ENCODE peak calls at places on chromosomes 16 and 17, in six cellular contexts. M is stomach, T is colonic mucosa, L is AG04449, Z is fibroblast of pulmonary artery, H is bronchial epithelial cell. N is an unnamed sample.

GRCh38 chr17:64146418-64147109 is 16.6 kb upstream of the ERN1 start:
- DNase-seq in M (peak), T (peak), L (no peak), Z (peak), H (peak), N (peak)

GRCh38 chr17:40069751-40070643 is 7.2 kb downstream of the THRA start:
- DNase-seq in M (peak), T (peak), L (no peak), Z (peak), H (no peak), N (peak)

GRCh38 chr17:10777890-10778289 is 26.0 kb downstream of the TMEM238L start:
- DNase-seq in M (peak), T (peak), L (no peak), Z (no peak), H (no peak), N (no peak)

GRCh38 chr16:88533381-88533831 is 36.8 kb upstream of the ZC3H18 start:
- DNase-seq in M (no peak), T (no peak), L (no peak), Z (no peak), H (peak), N (peak)

GRCh38 chr17:66834426-66834918 is 445 bp upstream of the CACNG5 start:
- DNase-seq in M (no peak), T (no peak), L (no peak), Z (no peak), H (no peak), N (no peak)

GRCh38 chr17:80847506-80848230 is 144.0 kb upstream of the CHMP6 start:
- DNase-seq in M (no peak), T (peak), L (no peak), Z (no peak), H (no peak), N (no peak)

GRCh38 chr16:66959645-66960177 is 1.4 kb upstream of the CES3 start:
- DNase-seq in M (no peak), T (peak), L (no peak), Z (no peak), H (no peak), N (no peak)

GRCh38 chr17:58605986-58606385 is 85.9 kb downstream of the TEX14 start:
- DNase-seq in M (no peak), T (no peak), L (no peak), Z (no peak), H (peak), N (no peak)

GRCh38 chr16:67666032-67666537 is 465 bp downstream of the ENKD1 start:
- DNase-seq in M (no peak), T (no peak), L (no peak), Z (peak), H (no peak), N (peak)

GRCh38 chr17:47220531-47220999 is 11.4 kb downstream of the MYL4 start:
- DNase-seq in M (no peak), T (no peak), L (no peak), Z (no peak), H (peak), N (no peak)

GRCh38 chr17:46072998-46073397 is 73.9 kb downstream of the STH start:
- DNase-seq in M (no peak), T (no peak), L (peak), Z (peak), H (no peak), N (peak)

GRCh38 chr17:30084773-30085172 is 31.8 kb upstream of the NSRP1 start:
- DNase-seq in M (no peak), T (no peak), L (no peak), Z (no peak), H (no peak), N (no peak)

GRCh38 chr17:50638851-50639767 is 4.4 kb downstream of the ABCC3 start:
- DNase-seq in M (peak), T (peak), L (peak), Z (peak), H (peak), N (peak)

GRCh38 chr16:732936-733335 is 6.0 kb downstream of the HAGHL start:
- DNase-seq in M (no peak), T (no peak), L (no peak), Z (no peak), H (peak), N (no peak)

GRCh38 chr17:73528679-73529078 is 115.6 kb downstream of the SDK2 start:
- DNase-seq in M (no peak), T (no peak), L (no peak), Z (no peak), H (no peak), N (no peak)

GRCh38 chr17:76492989-76493501 is 8.2 kb downstream of the RHBDF2 start:
- DNase-seq in M (peak), T (peak), L (no peak), Z (peak), H (peak), N (peak)

GRCh38 chr16:13708361-13708760 is 211.6 kb upstream of the ERCC4 start:
- DNase-seq in M (no peak), T (no peak), L (no peak), Z (no peak), H (no peak), N (no peak)

GRCh38 chr17:7439462-7440112 is at the start of gene FGF11:
- DNase-seq in M (no peak), T (no peak), L (no peak), Z (no peak), H (no peak), N (peak)

GRCh38 chr16:55478827-55479559 is at the start of gene MMP2:
- DNase-seq in M (peak), T (peak), L (no peak), Z (peak), H (no peak), N (peak)

GRCh38 chr16:31471875-31472558 is at the start of gene TGFB1I1:
- DNase-seq in M (no peak), T (peak), L (peak), Z (peak), H (peak), N (peak)
- H3K4me3 ChIP-seq in M (peak), T (peak), L (peak), Z (peak), H (peak), N (peak)

DNA sequence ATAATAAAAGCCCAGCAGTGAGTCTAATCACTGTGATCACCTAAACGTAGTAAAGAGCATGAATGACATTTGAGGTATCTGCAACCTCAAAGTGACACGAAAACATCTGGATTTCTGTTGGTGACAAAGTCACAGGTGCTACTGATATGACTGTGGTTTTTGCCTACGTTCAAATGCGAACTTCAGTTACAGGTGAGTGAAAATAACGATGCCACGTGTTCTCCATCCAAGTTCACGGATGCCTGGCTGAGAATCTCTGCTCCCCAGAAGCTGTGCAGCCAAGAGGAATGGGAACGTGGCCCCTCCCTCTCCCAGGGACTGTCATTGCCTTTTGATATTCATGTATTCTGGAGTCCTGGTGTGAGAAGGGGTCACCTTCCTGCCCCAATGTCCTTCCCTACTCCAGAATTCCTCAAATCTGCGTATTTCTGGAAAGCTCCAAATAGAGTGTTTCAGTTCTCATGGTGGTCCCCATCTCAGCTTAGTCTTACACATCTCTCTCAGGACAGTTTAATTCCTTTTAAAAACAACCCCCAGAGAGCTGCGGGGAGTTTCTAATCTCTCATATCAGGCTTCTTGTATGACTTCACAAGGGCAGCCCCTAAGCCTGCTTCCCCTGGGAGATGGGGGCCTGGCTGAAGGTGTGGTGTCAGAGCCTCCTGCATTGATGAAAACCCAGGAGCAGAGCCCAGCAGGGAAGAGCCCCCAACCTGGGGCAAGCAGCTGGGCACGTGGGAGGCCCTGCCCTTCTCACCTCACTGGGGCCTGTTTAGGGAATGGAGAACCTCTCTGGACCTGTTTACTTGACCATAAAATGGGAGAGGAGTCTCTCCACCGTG is 25.8 kb downstream of the PIK3R5 start:
- DNase-seq in M (no peak), T (no peak), L (no peak), Z (no peak), H (no peak), N (no peak)
- H3K4me3 ChIP-seq in M (no peak), T (no peak), L (no peak), Z (no peak), H (no peak), N (no peak)

DNA sequence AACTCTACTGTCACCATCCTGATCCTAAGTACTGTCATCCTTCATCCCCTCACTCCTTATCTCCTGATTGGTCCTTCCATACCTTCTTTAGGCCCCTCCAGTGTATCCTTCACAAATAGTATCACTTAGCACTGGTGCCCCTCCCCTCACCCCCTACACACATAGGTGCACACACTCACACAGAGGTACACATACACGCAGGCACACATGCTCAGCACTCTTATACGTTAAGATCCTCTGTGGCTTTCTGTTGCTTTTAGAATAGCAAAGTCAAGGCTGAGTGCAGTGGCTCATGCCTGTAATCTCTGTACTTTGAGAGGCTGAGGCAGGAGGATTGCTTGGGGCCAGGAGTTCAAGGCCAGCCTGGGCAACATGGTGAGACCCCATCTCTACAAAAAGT is 32.1 kb downstream of the CDRT15 start:
- DNase-seq in M (no peak), T (no peak), L (no peak), Z (no peak), H (no peak), N (no peak)
- H3K4me3 ChIP-seq in M (no peak), T (no peak), L (no peak), Z (no peak), H (no peak), N (no peak)

GRCh38 chr16:12535535-12536411 is 267.9 kb downstream of the CPPED1 start:
- DNase-seq in M (no peak), T (no peak), L (no peak), Z (peak), H (no peak), N (no peak)

GRCh38 chr16:12538667-12539081 is 265.0 kb downstream of the CPPED1 start:
- DNase-seq in M (no peak), T (no peak), L (no peak), Z (no peak), H (peak), N (no peak)

GRCh38 chr16:12539185-12539929 is 264.3 kb downstream of the CPPED1 start:
- DNase-seq in M (no peak), T (peak), L (peak), Z (no peak), H (peak), N (peak)

GRCh38 chr16:12532871-12533610 is 270.6 kb downstream of the CPPED1 start:
- DNase-seq in M (no peak), T (no peak), L (no peak), Z (no peak), H (no peak), N (no peak)

DNA sequence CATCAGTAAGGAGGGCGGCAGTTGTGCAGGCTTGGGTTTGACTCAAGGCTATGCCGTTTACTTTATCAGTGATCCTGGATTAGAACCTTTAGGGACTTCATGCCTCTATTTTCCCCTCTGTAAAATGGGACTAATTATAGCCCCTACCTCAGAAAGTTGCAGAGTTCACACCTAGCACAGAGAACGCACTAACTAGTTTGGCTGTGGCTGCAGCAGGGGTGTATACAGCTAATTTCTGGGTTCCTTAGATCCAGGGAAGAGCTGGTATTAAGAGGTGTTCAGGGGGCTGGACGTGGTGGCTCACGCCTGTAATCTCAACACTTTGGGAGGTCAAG is 267.3 kb downstream of the CPPED1 start:
- DNase-seq in M (no peak), T (no peak), L (no peak), Z (no peak), H (no peak), N (no peak)
- H3K4me3 ChIP-seq in M (no peak), T (no peak), L (no peak), Z (no peak), H (no peak), N (no peak)

GRCh38 chr17:79843917-79844815 is 4.9 kb upstream of the CBX4 start:
- DNase-seq in M (peak), T (peak), L (no peak), Z (peak), H (no peak), N (peak)
- H3K4me3 ChIP-seq in M (peak), T (peak), L (peak), Z (peak), H (peak), N (peak)

DNA sequence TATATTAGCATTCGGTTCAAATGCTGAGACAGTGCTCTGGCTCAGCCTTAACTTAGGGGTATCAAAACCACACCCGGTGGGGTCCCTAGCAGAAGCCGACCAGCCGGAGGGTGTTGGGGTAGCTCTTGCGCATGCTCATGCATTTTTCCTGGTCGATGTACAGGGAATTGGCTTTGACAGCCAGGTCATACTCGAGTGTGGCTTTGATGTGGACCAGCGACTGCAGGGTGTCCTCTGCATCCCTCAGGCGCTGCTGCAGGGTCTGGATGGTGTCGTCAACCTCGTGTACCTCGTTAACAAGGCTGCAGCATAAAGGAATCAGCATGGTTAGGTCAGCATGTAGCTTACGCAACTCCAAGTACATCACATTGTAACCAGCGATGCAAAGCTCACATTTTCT is 37.5 kb downstream of the TEKT3 start:
- DNase-seq in M (no peak), T (no peak), L (no peak), Z (no peak), H (no peak), N (no peak)
- H3K4me3 ChIP-seq in M (no peak), T (no peak), L (no peak), Z (no peak), H (no peak), N (no peak)

GRCh38 chr17:70791748-70792443 is 622.6 kb downstream of the KCNJ2 start:
- DNase-seq in M (no peak), T (no peak), L (no peak), Z (no peak), H (no peak), N (no peak)

GRCh38 chr17:70787721-70788120 is 618.4 kb downstream of the KCNJ2 start:
- DNase-seq in M (no peak), T (no peak), L (no peak), Z (no peak), H (no peak), N (no peak)
- H3K4me3 ChIP-seq in M (no peak), T (no peak), L (no peak), Z (no peak), H (no peak), N (no peak)

DNA sequence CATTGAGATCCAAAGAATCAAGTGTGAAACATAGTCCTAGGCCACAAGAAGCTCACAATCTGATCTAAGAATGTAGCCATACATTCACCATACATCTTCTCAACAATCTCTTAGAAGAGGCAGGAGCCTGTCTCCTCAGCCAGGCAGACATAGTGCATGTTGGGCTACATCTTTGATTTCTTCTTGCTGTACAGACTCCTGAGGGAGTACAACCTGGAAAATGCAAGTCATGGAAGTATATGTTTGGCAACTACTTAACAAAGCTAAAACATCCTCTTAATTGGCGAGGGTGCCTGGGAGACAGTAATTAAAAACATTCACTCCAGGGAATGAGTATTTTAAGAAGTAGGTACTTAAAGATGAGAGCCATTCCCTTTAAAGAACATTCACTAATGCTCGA is 79.2 kb upstream of the NOG start:
- DNase-seq in M (no peak), T (no peak), L (no peak), Z (no peak), H (no peak), N (no peak)
- H3K4me3 ChIP-seq in M (no peak), T (no peak), L (no peak), Z (no peak), H (no peak), N (no peak)

DNA sequence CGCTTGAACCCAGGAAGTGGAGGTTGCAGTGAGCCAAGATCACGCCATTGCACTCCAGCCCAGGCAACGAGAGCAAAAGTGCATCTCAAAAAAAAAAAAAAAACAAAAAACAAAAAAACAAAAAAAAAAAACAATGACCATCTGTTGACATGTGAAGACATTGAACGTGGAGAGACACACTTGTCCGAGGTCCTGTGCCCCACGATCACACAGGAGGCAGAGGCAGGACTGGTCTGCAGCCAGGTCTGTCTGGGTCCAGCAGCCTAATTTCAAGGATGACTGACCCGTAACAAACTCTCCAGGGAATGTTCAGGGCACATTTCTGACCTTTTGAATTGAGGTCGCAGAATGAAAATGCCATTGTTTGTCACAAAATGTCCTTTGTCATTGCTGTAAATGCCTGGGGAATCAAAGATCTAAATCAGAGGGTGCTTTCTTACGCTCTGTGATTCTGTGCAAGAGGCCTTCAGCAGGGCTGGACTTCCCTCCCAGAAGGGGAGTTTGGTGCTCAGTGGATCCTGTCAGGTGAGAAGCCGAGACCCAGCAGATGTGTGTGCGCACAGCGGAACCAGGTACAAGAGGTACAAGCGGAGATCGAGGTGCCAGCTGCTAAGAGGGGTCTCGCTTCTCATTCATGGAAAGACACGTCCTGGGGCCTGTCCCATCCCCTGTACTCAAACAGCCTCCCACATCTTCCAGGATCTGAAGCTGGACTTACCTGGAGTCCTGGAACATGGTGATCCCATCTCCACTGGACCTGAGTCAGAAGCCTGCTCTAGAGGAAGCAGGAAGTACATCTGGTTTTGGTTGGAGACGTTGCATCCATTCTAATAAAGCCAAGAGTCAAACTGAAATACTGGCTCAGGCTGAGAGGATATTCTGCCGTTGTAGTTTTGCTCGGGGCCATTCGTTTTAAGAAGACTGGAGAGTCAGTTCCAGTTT is 95.8 kb downstream of the IRF8 start:
- DNase-seq in M (peak), T (no peak), L (no peak), Z (no peak), H (no peak), N (no peak)
- H3K4me3 ChIP-seq in M (no peak), T (no peak), L (no peak), Z (no peak), H (no peak), N (no peak)

GRCh38 chr17:20073056-20073979 is 64.2 kb downstream of the SPECC1 start:
- DNase-seq in M (peak), T (peak), L (no peak), Z (peak), H (no peak), N (peak)
- H3K4me3 ChIP-seq in M (peak), T (peak), L (no peak), Z (no peak), H (no peak), N (peak)